ENCODE peak calls at places on chromosomes 1 and 21, in six cellular contexts. One of them, this sample, is unnamed.

GRCh38 chr1:213369465-213369864 is 318.4 kb downstream of the RPS6KC1 start:
- DNase-seq in mucosa of gallbladder: no peak
- DNase-seq in foreskin fibroblast: no peak
- DNase-seq in stimulated activated CD4-positive, alpha-beta T cell treated with anti-CD3 and anti-CD28 coated beads, Interleukin-2, amount 100 ng/mL, for 24 hours: no peak
- DNase-seq in HS-5: no peak
- DNase-seq in NCI-H345: no peak
- DNase-seq in this sample: no peak

GRCh38 chr1:39871796-39872195 is 11.5 kb downstream of the TRIT1 start:
- DNase-seq in mucosa of gallbladder: no peak
- DNase-seq in foreskin fibroblast: no peak
- DNase-seq in stimulated activated CD4-positive, alpha-beta T cell treated with anti-CD3 and anti-CD28 coated beads, Interleukin-2, amount 100 ng/mL, for 24 hours: no peak
- DNase-seq in HS-5: no peak
- DNase-seq in NCI-H345: no peak
- DNase-seq in this sample: no peak

GRCh38 chr1:92291372-92291999 is 7.3 kb downstream of the GLMN start:
- DNase-seq in mucosa of gallbladder: peak
- DNase-seq in foreskin fibroblast: peak
- DNase-seq in stimulated activated CD4-positive, alpha-beta T cell treated with anti-CD3 and anti-CD28 coated beads, Interleukin-2, amount 100 ng/mL, for 24 hours: no peak
- DNase-seq in HS-5: no peak
- DNase-seq in NCI-H345: peak
- DNase-seq in this sample: peak

GRCh38 chr1:223106856-223107255 is 36.2 kb downstream of the TLR5 start:
- DNase-seq in mucosa of gallbladder: no peak
- DNase-seq in foreskin fibroblast: no peak
- DNase-seq in stimulated activated CD4-positive, alpha-beta T cell treated with anti-CD3 and anti-CD28 coated beads, Interleukin-2, amount 100 ng/mL, for 24 hours: no peak
- DNase-seq in HS-5: no peak
- DNase-seq in NCI-H345: no peak
- DNase-seq in this sample: no peak

GRCh38 chr1:59015708-59016107 is 231.9 kb upstream of the JUN start:
- DNase-seq in mucosa of gallbladder: no peak
- DNase-seq in foreskin fibroblast: peak
- DNase-seq in stimulated activated CD4-positive, alpha-beta T cell treated with anti-CD3 and anti-CD28 coated beads, Interleukin-2, amount 100 ng/mL, for 24 hours: no peak
- DNase-seq in HS-5: peak
- DNase-seq in NCI-H345: no peak
- DNase-seq in this sample: peak

GRCh38 chr21:38849776-38850175 is 44.0 kb downstream of the ETS2 start:
- DNase-seq in mucosa of gallbladder: no peak
- DNase-seq in foreskin fibroblast: no peak
- DNase-seq in stimulated activated CD4-positive, alpha-beta T cell treated with anti-CD3 and anti-CD28 coated beads, Interleukin-2, amount 100 ng/mL, for 24 hours: no peak
- DNase-seq in HS-5: no peak
- DNase-seq in NCI-H345: no peak
- DNase-seq in this sample: no peak

GRCh38 chr1:27267153-27267552 is 32.7 kb downstream of the WDTC1 start:
- DNase-seq in mucosa of gallbladder: no peak
- DNase-seq in foreskin fibroblast: no peak
- DNase-seq in stimulated activated CD4-positive, alpha-beta T cell treated with anti-CD3 and anti-CD28 coated beads, Interleukin-2, amount 100 ng/mL, for 24 hours: no peak
- DNase-seq in HS-5: no peak
- DNase-seq in NCI-H345: no peak
- DNase-seq in this sample: no peak

GRCh38 chr1:245155186-245156040 is 628 bp downstream of the KIF26B start:
- DNase-seq in mucosa of gallbladder: no peak
- DNase-seq in foreskin fibroblast: no peak
- DNase-seq in stimulated activated CD4-positive, alpha-beta T cell treated with anti-CD3 and anti-CD28 coated beads, Interleukin-2, amount 100 ng/mL, for 24 hours: no peak
- DNase-seq in HS-5: no peak
- DNase-seq in NCI-H345: peak
- DNase-seq in this sample: peak

GRCh38 chr1:240242601-240243144 is 151.0 kb downstream of the FMN2 start:
- DNase-seq in mucosa of gallbladder: no peak
- DNase-seq in foreskin fibroblast: peak
- DNase-seq in stimulated activated CD4-positive, alpha-beta T cell treated with anti-CD3 and anti-CD28 coated beads, Interleukin-2, amount 100 ng/mL, for 24 hours: no peak
- DNase-seq in HS-5: peak
- DNase-seq in NCI-H345: no peak
- DNase-seq in this sample: no peak

GRCh38 chr1:203607169-203607873 is 19.3 kb upstream of the ATP2B4 start:
- DNase-seq in mucosa of gallbladder: no peak
- DNase-seq in foreskin fibroblast: peak
- DNase-seq in stimulated activated CD4-positive, alpha-beta T cell treated with anti-CD3 and anti-CD28 coated beads, Interleukin-2, amount 100 ng/mL, for 24 hours: peak
- DNase-seq in HS-5: peak
- DNase-seq in NCI-H345: no peak
- DNase-seq in this sample: peak

GRCh38 chr1:181018901-181019681 is 3.6 kb downstream of the STX6 start:
- DNase-seq in mucosa of gallbladder: no peak
- DNase-seq in foreskin fibroblast: no peak
- DNase-seq in stimulated activated CD4-positive, alpha-beta T cell treated with anti-CD3 and anti-CD28 coated beads, Interleukin-2, amount 100 ng/mL, for 24 hours: no peak
- DNase-seq in HS-5: no peak
- DNase-seq in NCI-H345: no peak
- DNase-seq in this sample: no peak

GRCh38 chr1:171429137-171429536 is 56.2 kb upstream of the PRRC2C start:
- DNase-seq in mucosa of gallbladder: no peak
- DNase-seq in foreskin fibroblast: no peak
- DNase-seq in stimulated activated CD4-positive, alpha-beta T cell treated with anti-CD3 and anti-CD28 coated beads, Interleukin-2, amount 100 ng/mL, for 24 hours: no peak
- DNase-seq in HS-5: no peak
- DNase-seq in NCI-H345: no peak
- DNase-seq in this sample: no peak

GRCh38 chr1:240878631-240879030 is 266.7 kb upstream of the GREM2 start:
- DNase-seq in mucosa of gallbladder: no peak
- DNase-seq in foreskin fibroblast: peak
- DNase-seq in stimulated activated CD4-positive, alpha-beta T cell treated with anti-CD3 and anti-CD28 coated beads, Interleukin-2, amount 100 ng/mL, for 24 hours: no peak
- DNase-seq in HS-5: peak
- DNase-seq in NCI-H345: no peak
- DNase-seq in this sample: no peak

GRCh38 chr21:46093668-46094400 is 4.1 kb upstream of the COL6A2 start:
- DNase-seq in mucosa of gallbladder: peak
- DNase-seq in foreskin fibroblast: no peak
- DNase-seq in stimulated activated CD4-positive, alpha-beta T cell treated with anti-CD3 and anti-CD28 coated beads, Interleukin-2, amount 100 ng/mL, for 24 hours: peak
- DNase-seq in HS-5: no peak
- DNase-seq in NCI-H345: no peak
- DNase-seq in this sample: no peak

GRCh38 chr21:37671381-37671780 is 244.9 kb downstream of the KCNJ6 start:
- DNase-seq in mucosa of gallbladder: no peak
- DNase-seq in foreskin fibroblast: no peak
- DNase-seq in stimulated activated CD4-positive, alpha-beta T cell treated with anti-CD3 and anti-CD28 coated beads, Interleukin-2, amount 100 ng/mL, for 24 hours: no peak
- DNase-seq in HS-5: no peak
- DNase-seq in NCI-H345: no peak
- DNase-seq in this sample: no peak

GRCh38 chr1:218384576-218384975 is 39.4 kb downstream of the TGFB2 start:
- DNase-seq in mucosa of gallbladder: no peak
- DNase-seq in foreskin fibroblast: peak
- DNase-seq in stimulated activated CD4-positive, alpha-beta T cell treated with anti-CD3 and anti-CD28 coated beads, Interleukin-2, amount 100 ng/mL, for 24 hours: no peak
- DNase-seq in HS-5: no peak
- DNase-seq in NCI-H345: peak
- DNase-seq in this sample: no peak

GRCh38 chr1:8943516-8943896 is 2.2 kb upstream of the CA6 start:
- DNase-seq in mucosa of gallbladder: no peak
- DNase-seq in foreskin fibroblast: no peak
- DNase-seq in stimulated activated CD4-positive, alpha-beta T cell treated with anti-CD3 and anti-CD28 coated beads, Interleukin-2, amount 100 ng/mL, for 24 hours: no peak
- DNase-seq in HS-5: no peak
- DNase-seq in NCI-H345: no peak
- DNase-seq in this sample: no peak

GRCh38 chr1:89274431-89274857 is 1.8 kb upstream of the GBP5 start:
- DNase-seq in mucosa of gallbladder: no peak
- DNase-seq in foreskin fibroblast: peak
- DNase-seq in stimulated activated CD4-positive, alpha-beta T cell treated with anti-CD3 and anti-CD28 coated beads, Interleukin-2, amount 100 ng/mL, for 24 hours: no peak
- DNase-seq in HS-5: peak
- DNase-seq in NCI-H345: no peak
- DNase-seq in this sample: peak

GRCh38 chr1:9792156-9793042 is 31.4 kb downstream of the CLSTN1 start:
- DNase-seq in mucosa of gallbladder: no peak
- DNase-seq in foreskin fibroblast: peak
- DNase-seq in stimulated activated CD4-positive, alpha-beta T cell treated with anti-CD3 and anti-CD28 coated beads, Interleukin-2, amount 100 ng/mL, for 24 hours: no peak
- DNase-seq in HS-5: no peak
- DNase-seq in NCI-H345: peak
- DNase-seq in this sample: no peak